ENCODE peak calls at places on chromosomes 4 and X, in nine cellular contexts. N is Peyer's patch, H is right lobe of liver, V is ovary, I is transverse colon, E is prostate gland, Y is spleen, L is breast epithelium, U is stomach. B is an unnamed sample.

GRCh38 chrX:139883984-139884383 is 48.9 kb downstream of the ATP11C start:
- DNase-seq in N (no peak), I (no peak), H (no peak), V (no peak), Y (no peak), E (no peak), L (no peak), U (no peak), B (no peak)

GRCh38 chr4:38424171-38424871 is 239.7 kb upstream of the KLF3 start:
- DNase-seq in N (peak), I (peak), U (peak), V (no peak), Y (no peak), E (no peak), H (no peak), L (no peak), B (no peak)

GRCh38 chr4:173091362-173091761 is 77.2 kb upstream of the GALNT7 start:
- DNase-seq in L (no peak), Y (no peak), I (no peak), V (no peak), H (no peak), E (no peak), U (no peak), N (no peak), B (no peak)

GRCh38 chr4:101400096-101400495 is 52.8 kb upstream of the PPP3CA start:
- DNase-seq in V (no peak), E (no peak), L (no peak), U (no peak), I (no peak), Y (no peak), N (no peak), H (no peak), B (no peak)

GRCh38 chr4:124135409-124135813 is 577.1 kb downstream of the ANKRD50 start:
- DNase-seq in N (no peak), H (no peak), E (no peak), U (no peak), I (no peak), Y (no peak), L (no peak), V (no peak), B (no peak)

GRCh38 chr4:52996261-52997131 is 134.4 kb downstream of the RASL11B start:
- DNase-seq in Y (no peak), H (no peak), E (no peak), U (no peak), N (peak), L (no peak), I (no peak), V (peak), B (peak)

GRCh38 chr4:132866616-132867015 is 282.5 kb upstream of the PCDH10 start:
- DNase-seq in N (no peak), V (no peak), Y (no peak), U (no peak), H (no peak), L (no peak), I (no peak), E (no peak), B (no peak)

GRCh38 chr4:90234916-90235547 is 107.8 kb downstream of the CCSER1 start:
- DNase-seq in I (no peak), V (no peak), N (no peak), U (peak), H (no peak), Y (no peak), E (no peak), L (no peak), B (no peak)

GRCh38 chr4:116066711-116067245 is 953.4 kb upstream of the NDST4 start:
- DNase-seq in U (no peak), V (no peak), L (no peak), H (no peak), N (no peak), Y (no peak), E (no peak), I (no peak), B (no peak)

GRCh38 chr4:82650868-82651267 is 89.1 kb upstream of the TMEM150C start:
- DNase-seq in L (no peak), U (no peak), N (no peak), Y (no peak), E (no peak), V (no peak), I (no peak), H (no peak), B (no peak)

GRCh38 chrX:133440797-133441163 is 25.5 kb upstream of the GPC4 start:
- DNase-seq in N (no peak), L (no peak), Y (no peak), E (no peak), U (no peak), I (no peak), V (no peak), H (no peak), B (no peak)

GRCh38 chr4:83075271-83075670 is 39.3 kb downstream of the PLAC8 start:
- DNase-seq in N (no peak), E (no peak), L (no peak), Y (no peak), H (no peak), U (no peak), V (no peak), I (no peak), B (no peak)

GRCh38 chr4:78612398-78613005 is 60.9 kb downstream of the ANXA3 start:
- DNase-seq in Y (no peak), E (peak), V (no peak), U (no peak), N (peak), H (no peak), L (no peak), I (peak), B (no peak)

GRCh38 chr4:83138979-83139378 is 24.4 kb upstream of the PLAC8 start:
- DNase-seq in V (no peak), Y (no peak), L (no peak), N (no peak), U (no peak), E (no peak), I (no peak), H (no peak), B (no peak)

GRCh38 chrX:150063138-150063518 is 124.8 kb upstream of the EOLA2 start:
- DNase-seq in N (no peak), H (no peak), I (no peak), V (no peak), E (no peak), L (no peak), Y (no peak), U (no peak), B (no peak)

GRCh38 chrX:108091878-108092291 is 307 bp downstream of the ATG4A start:
- DNase-seq in E (no peak), N (no peak), V (no peak), Y (no peak), H (no peak), U (no peak), I (no peak), L (no peak), B (no peak)

GRCh38 chr4:113645288-113645687 is 116.2 kb downstream of the CAMK2D start:
- DNase-seq in L (no peak), V (no peak), Y (no peak), I (no peak), U (no peak), N (no peak), H (no peak), E (no peak), B (no peak)

GRCh38 chrX:30156009-30156408 is 59.4 kb upstream of the MAGEB2 start:
- DNase-seq in L (no peak), U (no peak), Y (no peak), H (no peak), V (no peak), E (no peak), I (no peak), N (no peak), B (no peak)

GRCh38 chr4:36771411-36772153 is 473.0 kb upstream of the NWD2 start:
- DNase-seq in U (no peak), Y (no peak), V (no peak), L (no peak), N (no peak), E (no peak), H (no peak), I (no peak), B (no peak)

GRCh38 chrX:103616676-103617186 is 9.0 kb downstream of the TCEAL3 start:
- DNase-seq in N (no peak), Y (no peak), E (no peak), V (no peak), I (no peak), H (no peak), U (no peak), L (no peak), B (no peak)

GRCh38 chrX:56757327-56757726 is 28.3 kb downstream of the NBDY start:
- DNase-seq in V (no peak), Y (no peak), L (no peak), H (no peak), U (no peak), E (no peak), I (no peak), N (no peak), B (no peak)

GRCh38 chrX:145817299-145817665 is 347 bp upstream of the SLITRK2 start:
- DNase-seq in E (no peak), V (no peak), U (no peak), H (no peak), I (no peak), N (no peak), Y (no peak), L (no peak), B (no peak)

GRCh38 chrX:54288277-54288676 is 69.6 kb downstream of the WNK3 start:
- DNase-seq in E (no peak), Y (no peak), V (no peak), L (no peak), I (no peak), U (no peak), H (no peak), N (no peak), B (no peak)

GRCh38 chrX:108198420-108198819 is 106.8 kb downstream of the ATG4A start:
- DNase-seq in V (peak), H (no peak), E (no peak), U (no peak), I (no peak), N (no peak), Y (no peak), L (no peak), B (peak)

GRCh38 chr4:88003261-88003660 is 4.2 kb upstream of the PKD2 start:
- DNase-seq in L (no peak), E (no peak), I (no peak), V (no peak), U (no peak), Y (no peak), H (no peak), N (no peak), B (no peak)

DNA sequence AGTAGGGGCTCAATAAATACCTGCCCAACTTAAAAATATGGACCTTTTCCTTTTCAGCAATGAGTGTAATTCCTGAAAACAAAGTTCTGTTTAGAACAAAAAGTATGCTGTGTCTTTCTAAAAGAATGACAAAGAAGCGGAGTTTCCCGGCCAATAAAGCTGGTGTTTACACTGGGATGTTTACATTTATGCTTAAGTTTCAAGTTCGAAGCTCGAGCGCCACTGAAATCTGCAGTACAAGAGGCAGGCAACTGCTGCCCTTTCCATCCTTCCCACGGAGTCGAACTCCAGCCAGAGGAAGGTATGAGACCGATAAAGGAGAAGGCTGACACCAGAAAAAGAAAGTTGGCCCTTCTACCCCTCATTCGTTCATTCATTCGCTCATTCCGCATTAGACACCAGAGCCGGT is 1.0 kb upstream of the HTATSF1 start:
- DNase-seq in E (no peak), I (no peak), H (no peak), V (no peak), L (no peak), Y (no peak), N (no peak), U (no peak), B (no peak)
- TF ChIP-seq POLR2A in E (no peak), I (no peak), H (no peak), V (no peak), L (no peak), Y (no peak), N (no peak), U (no peak), B (no peak)

DNA sequence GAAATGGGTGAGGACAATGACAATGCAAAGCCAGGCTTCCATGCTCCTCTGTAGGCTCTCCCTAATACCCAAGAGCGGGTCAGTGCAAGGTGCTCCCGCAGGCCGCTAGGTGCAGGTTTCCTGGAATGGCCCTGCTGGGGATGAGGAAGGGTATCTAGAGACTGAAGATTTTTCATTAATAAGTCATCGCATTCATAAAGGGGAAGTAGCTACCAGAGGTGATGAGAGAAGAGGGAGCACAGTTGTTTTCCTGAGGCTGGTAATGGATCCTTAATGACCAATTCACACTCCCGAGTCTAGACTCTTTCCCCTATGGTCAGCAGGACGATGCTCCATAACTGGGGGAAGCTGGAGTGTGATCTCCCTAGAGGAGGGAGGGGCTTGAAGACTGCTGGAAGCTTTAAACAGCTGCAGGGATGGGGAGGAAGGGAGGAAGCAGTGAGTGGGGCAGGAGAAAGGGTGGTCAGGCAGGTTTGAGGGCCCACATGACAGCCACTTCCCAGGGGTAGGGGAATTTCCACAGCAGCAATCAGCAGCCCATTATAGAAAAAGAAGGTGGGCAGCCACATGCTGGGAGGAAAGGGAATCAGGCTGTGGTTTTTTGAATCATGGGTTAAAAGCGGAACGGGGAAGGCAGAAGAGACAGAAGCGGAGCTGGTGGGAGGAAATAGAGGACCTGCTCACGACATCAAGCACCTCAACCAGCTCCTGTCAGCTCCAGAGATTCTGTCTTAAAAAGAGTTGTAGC is 10.2 kb upstream of the ATP6AP2 start:
- DNase-seq in V (no peak), H (no peak), Y (no peak), N (peak), U (no peak), L (no peak), I (no peak), E (no peak), B (peak)
- TF ChIP-seq POLR2A in V (no peak), H (no peak), Y (no peak), N (no peak), U (no peak), L (no peak), I (no peak), E (no peak), B (no peak)

GRCh38 chr4:119132306-119132705 is 3.3 kb upstream of the MYOZ2 start:
- DNase-seq in N (no peak), L (no peak), Y (no peak), H (no peak), U (no peak), I (no peak), V (no peak), E (no peak), B (no peak)
- TF ChIP-seq POLR2A in N (no peak), L (no peak), Y (no peak), H (no peak), U (no peak), I (no peak), V (no peak), E (no peak), B (no peak)

DNA sequence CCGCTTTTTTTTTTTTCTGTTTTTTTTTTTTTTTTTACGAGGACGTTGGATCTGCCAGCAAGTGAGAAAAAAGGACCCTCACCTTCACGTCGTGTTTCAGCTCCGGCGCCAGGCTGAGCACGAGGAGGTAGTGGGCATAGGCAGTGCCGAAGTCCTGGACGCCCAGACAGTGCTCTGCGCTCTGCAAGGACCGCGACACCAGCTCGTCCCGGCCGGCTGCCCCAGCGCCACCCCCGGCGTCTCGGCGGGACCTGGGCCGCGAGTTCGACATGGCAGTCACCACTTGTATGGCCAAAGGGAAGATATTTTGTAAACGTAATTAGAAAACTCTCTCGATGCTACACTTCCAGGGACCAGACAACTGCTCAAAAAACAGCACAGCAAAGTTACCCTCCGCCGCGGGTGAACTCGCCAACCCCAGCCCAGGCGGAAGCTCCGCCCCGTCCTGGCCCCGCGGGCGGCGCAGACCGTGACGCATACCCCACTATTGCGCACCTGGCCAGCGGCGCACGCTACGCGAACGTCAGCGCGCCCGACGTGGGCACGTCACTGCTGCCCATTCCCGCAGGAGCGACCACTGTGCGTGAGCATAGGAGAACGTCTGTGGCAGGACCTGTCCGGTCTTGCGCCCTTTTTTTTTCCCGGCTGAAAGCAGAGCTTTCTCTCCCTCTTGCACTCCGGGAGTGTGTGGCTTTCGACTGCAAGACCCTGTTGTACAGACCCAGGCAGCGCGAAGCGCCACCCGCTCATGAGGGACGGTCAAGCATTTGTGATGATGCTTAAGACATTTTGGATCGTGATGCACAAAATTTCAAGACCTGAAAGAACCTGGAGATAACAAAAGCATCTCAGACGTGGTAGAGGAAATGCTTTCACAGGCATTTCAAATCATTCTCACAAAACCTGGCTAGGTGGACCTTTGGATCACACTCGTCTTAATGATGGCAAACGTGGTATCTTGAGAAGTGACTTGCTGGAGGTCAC is at the start of gene PRMT9:
- DNase-seq in H (peak), Y (peak), I (peak), V (peak), U (peak), E (peak), N (peak), L (peak), B (peak)
- TF ChIP-seq POLR2A in H (peak), Y (no peak), I (peak), V (peak), U (peak), E (peak), N (peak), L (peak), B (no peak)

DNA sequence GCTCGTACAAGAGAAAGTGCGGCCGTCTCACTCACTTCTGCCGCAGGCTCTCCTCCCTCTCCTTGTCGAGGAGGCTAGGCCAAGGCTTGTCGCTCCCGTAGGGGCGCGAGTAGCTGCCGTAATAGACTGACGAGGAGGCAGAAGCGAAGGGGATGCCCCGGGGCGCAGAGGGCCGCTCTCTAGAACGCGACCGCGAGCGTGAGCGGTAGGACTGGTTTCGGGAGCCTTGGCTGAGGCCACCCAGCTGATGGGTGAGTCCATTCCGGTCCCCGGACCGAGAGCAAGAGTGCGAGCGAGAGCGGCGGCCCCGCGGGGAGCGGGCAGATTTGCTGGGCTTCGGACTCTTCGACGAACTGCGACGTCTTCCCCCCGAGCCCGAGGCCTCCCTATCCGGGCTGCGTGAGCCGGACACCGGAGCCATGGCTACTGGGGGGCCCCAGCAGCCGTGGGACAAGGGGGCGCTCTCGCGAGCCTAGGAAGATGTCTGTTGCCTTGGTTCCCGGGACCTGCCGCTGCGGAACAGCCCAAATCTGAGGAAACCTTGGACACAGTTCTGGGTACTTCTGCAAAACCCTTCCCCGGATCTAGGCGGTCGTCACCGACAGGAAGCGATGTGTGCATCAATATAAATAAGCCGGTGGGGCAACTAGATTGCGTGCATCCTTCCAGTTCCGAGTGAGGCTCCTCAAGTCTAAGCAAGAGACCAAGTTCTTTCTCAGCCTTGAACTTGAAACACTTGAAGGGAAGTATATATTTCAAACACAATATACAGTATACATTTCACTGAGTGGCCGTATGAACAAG is at the start of gene NKAP:
- DNase-seq in H (peak), U (peak), Y (peak), L (peak), I (peak), E (peak), N (peak), V (peak), B (peak)
- TF ChIP-seq POLR2A in H (peak), U (no peak), Y (no peak), L (peak), I (peak), E (peak), N (peak), V (peak), B (no peak)

GRCh38 chr4:56977321-56978012 is at the start of gene NOA1:
- DNase-seq in I (peak), H (peak), Y (peak), N (peak), V (peak), L (peak), U (peak), E (peak), B (peak)
- TF ChIP-seq POLR2A in I (peak), H (peak), Y (no peak), N (peak), V (peak), L (peak), U (no peak), E (peak), B (no peak)

DNA sequence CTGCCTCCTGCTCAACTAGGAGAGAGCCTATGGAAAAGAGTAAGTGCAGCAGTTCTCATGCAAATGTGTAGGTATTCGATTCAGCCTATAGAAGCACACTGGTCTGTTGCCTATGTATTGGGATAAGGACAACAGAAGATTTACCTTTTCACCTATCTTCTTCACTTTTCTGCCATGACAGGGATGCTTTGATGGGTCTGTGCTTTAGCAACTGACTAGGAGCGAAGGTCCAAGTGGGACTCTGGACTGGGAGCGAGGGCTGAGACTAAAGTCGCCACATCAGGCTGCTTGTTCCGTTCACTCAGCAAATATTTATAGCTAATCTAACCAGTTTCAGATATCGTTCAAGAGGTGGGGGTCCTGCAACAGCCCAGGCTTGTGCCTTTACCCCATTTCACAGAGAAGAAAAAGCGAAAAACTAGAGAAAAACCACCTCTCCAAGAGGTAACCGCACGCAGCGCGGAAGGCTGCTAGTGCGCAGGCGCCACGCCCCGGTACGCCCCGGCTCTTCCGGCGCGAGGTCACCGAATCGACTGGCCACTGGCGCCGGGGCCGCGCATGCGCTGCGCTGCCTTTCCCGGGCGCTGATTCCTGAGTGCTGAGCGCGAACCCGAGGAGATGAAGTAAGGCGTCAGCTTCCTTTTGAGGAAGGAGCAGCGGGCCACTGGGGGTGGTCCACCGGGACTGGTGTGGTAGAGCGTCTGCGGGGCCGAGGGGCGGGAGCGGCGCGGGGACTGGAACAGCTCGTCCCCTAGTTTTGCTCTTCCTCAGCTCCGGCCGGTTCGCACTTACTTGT is at the start of gene RBMX2:
- DNase-seq in L (peak), V (peak), U (peak), I (peak), Y (peak), N (peak), H (peak), E (peak), B (peak)
- TF ChIP-seq POLR2A in L (no peak), V (peak), U (no peak), I (peak), Y (no peak), N (peak), H (peak), E (peak), B (no peak)

B was measured in lower leg skin.